ENCODE peak calls at places on chromosomes 2 and 18, in seven cellular contexts. One of them, this sample, is unnamed.

GRCh38 chr2:133420748-133421147 is 147.5 kb downstream of the NCKAP5 start:
- DNase-seq in HepG2: no peak
- DNase-seq in bronchial epithelial cell: no peak
- DNase-seq in IMR-90: no peak
- DNase-seq in activated CD8-positive, alpha-beta T cell treated with anti-CD3 and anti-CD28 coated beads for 36 hours: no peak
- DNase-seq in fibroblast of lung: no peak
- DNase-seq in psoas muscle: no peak
- DNase-seq in this sample: no peak

GRCh38 chr2:36672199-36672598 is 24.3 kb upstream of the VIT start:
- DNase-seq in IMR-90: peak
- DNase-seq in bronchial epithelial cell: peak
- DNase-seq in HepG2: peak
- DNase-seq in fibroblast of lung: peak
- DNase-seq in activated CD8-positive, alpha-beta T cell treated with anti-CD3 and anti-CD28 coated beads for 36 hours: no peak
- DNase-seq in psoas muscle: no peak
- DNase-seq in this sample: no peak

GRCh38 chr2:31475692-31476091 is 61.1 kb upstream of the XDH start:
- DNase-seq in activated CD8-positive, alpha-beta T cell treated with anti-CD3 and anti-CD28 coated beads for 36 hours: no peak
- DNase-seq in HepG2: no peak
- DNase-seq in IMR-90: peak
- DNase-seq in fibroblast of lung: peak
- DNase-seq in psoas muscle: no peak
- DNase-seq in bronchial epithelial cell: peak
- DNase-seq in this sample: no peak

GRCh38 chr2:236180831-236181453 is 12.8 kb upstream of the GBX2 start:
- DNase-seq in HepG2: peak
- DNase-seq in bronchial epithelial cell: peak
- DNase-seq in fibroblast of lung: peak
- DNase-seq in psoas muscle: no peak
- DNase-seq in IMR-90: peak
- DNase-seq in activated CD8-positive, alpha-beta T cell treated with anti-CD3 and anti-CD28 coated beads for 36 hours: peak
- DNase-seq in this sample: peak

GRCh38 chr2:50922506-50922905 is 109.4 kb downstream of the NRXN1 start:
- DNase-seq in fibroblast of lung: no peak
- DNase-seq in psoas muscle: no peak
- DNase-seq in HepG2: no peak
- DNase-seq in activated CD8-positive, alpha-beta T cell treated with anti-CD3 and anti-CD28 coated beads for 36 hours: no peak
- DNase-seq in IMR-90: no peak
- DNase-seq in bronchial epithelial cell: no peak
- DNase-seq in this sample: peak

GRCh38 chr18:35130236-35130635 is 89.0 kb downstream of the MAPRE2 start:
- DNase-seq in HepG2: no peak
- DNase-seq in bronchial epithelial cell: no peak
- DNase-seq in psoas muscle: no peak
- DNase-seq in IMR-90: no peak
- DNase-seq in fibroblast of lung: no peak
- DNase-seq in activated CD8-positive, alpha-beta T cell treated with anti-CD3 and anti-CD28 coated beads for 36 hours: no peak
- DNase-seq in this sample: no peak

GRCh38 chr2:227865281-227865680 is 6.2 kb upstream of the DAW1 start:
- DNase-seq in activated CD8-positive, alpha-beta T cell treated with anti-CD3 and anti-CD28 coated beads for 36 hours: no peak
- DNase-seq in IMR-90: no peak
- DNase-seq in psoas muscle: no peak
- DNase-seq in fibroblast of lung: no peak
- DNase-seq in bronchial epithelial cell: no peak
- DNase-seq in HepG2: no peak
- DNase-seq in this sample: no peak

GRCh38 chr18:79872852-79873444 is 75.2 kb downstream of the KCNG2 start:
- DNase-seq in bronchial epithelial cell: no peak
- DNase-seq in IMR-90: no peak
- DNase-seq in psoas muscle: no peak
- DNase-seq in HepG2: no peak
- DNase-seq in fibroblast of lung: no peak
- DNase-seq in activated CD8-positive, alpha-beta T cell treated with anti-CD3 and anti-CD28 coated beads for 36 hours: no peak
- DNase-seq in this sample: no peak

GRCh38 chr2:101775092-101775491 is 77.6 kb downstream of the MAP4K4 start:
- DNase-seq in bronchial epithelial cell: no peak
- DNase-seq in activated CD8-positive, alpha-beta T cell treated with anti-CD3 and anti-CD28 coated beads for 36 hours: no peak
- DNase-seq in HepG2: no peak
- DNase-seq in IMR-90: peak
- DNase-seq in fibroblast of lung: peak
- DNase-seq in psoas muscle: no peak
- DNase-seq in this sample: no peak

GRCh38 chr18:3671181-3671580 is 221.2 kb downstream of the TGIF1 start:
- DNase-seq in HepG2: no peak
- DNase-seq in fibroblast of lung: no peak
- DNase-seq in IMR-90: peak
- DNase-seq in activated CD8-positive, alpha-beta T cell treated with anti-CD3 and anti-CD28 coated beads for 36 hours: no peak
- DNase-seq in psoas muscle: no peak
- DNase-seq in bronchial epithelial cell: no peak
- DNase-seq in this sample: no peak

GRCh38 chr2:174180165-174180724 is 68.1 kb downstream of the OLA1 start:
- DNase-seq in fibroblast of lung: no peak
- DNase-seq in HepG2: peak
- DNase-seq in bronchial epithelial cell: peak
- DNase-seq in IMR-90: no peak
- DNase-seq in activated CD8-positive, alpha-beta T cell treated with anti-CD3 and anti-CD28 coated beads for 36 hours: no peak
- DNase-seq in psoas muscle: no peak
- DNase-seq in this sample: no peak

GRCh38 chr2:109295070-109295780 is 166.2 kb downstream of the SH3RF3 start:
- DNase-seq in psoas muscle: no peak
- DNase-seq in HepG2: no peak
- DNase-seq in fibroblast of lung: no peak
- DNase-seq in IMR-90: no peak
- DNase-seq in activated CD8-positive, alpha-beta T cell treated with anti-CD3 and anti-CD28 coated beads for 36 hours: no peak
- DNase-seq in bronchial epithelial cell: no peak
- DNase-seq in this sample: no peak

GRCh38 chr18:58579561-58580047 is 49.3 kb downstream of the ALPK2 start:
- DNase-seq in bronchial epithelial cell: no peak
- DNase-seq in IMR-90: peak
- DNase-seq in activated CD8-positive, alpha-beta T cell treated with anti-CD3 and anti-CD28 coated beads for 36 hours: no peak
- DNase-seq in fibroblast of lung: peak
- DNase-seq in HepG2: peak
- DNase-seq in psoas muscle: no peak
- DNase-seq in this sample: no peak

GRCh38 chr2:128178650-128179460 is 87.9 kb downstream of the UGGT1 start:
- DNase-seq in psoas muscle: peak
- DNase-seq in HepG2: peak
- DNase-seq in IMR-90: peak
- DNase-seq in fibroblast of lung: peak
- DNase-seq in bronchial epithelial cell: peak
- DNase-seq in activated CD8-positive, alpha-beta T cell treated with anti-CD3 and anti-CD28 coated beads for 36 hours: peak
- DNase-seq in this sample: peak

GRCh38 chr18:78228974-78229373 is 750.6 kb upstream of the SALL3 start:
- DNase-seq in fibroblast of lung: no peak
- DNase-seq in IMR-90: no peak
- DNase-seq in activated CD8-positive, alpha-beta T cell treated with anti-CD3 and anti-CD28 coated beads for 36 hours: no peak
- DNase-seq in bronchial epithelial cell: no peak
- DNase-seq in HepG2: no peak
- DNase-seq in psoas muscle: no peak
- DNase-seq in this sample: peak

GRCh38 chr2:231052494-231053451 is 3.9 kb upstream of the PSMD1 start:
- DNase-seq in fibroblast of lung: peak
- DNase-seq in bronchial epithelial cell: peak
- DNase-seq in activated CD8-positive, alpha-beta T cell treated with anti-CD3 and anti-CD28 coated beads for 36 hours: peak
- DNase-seq in psoas muscle: peak
- DNase-seq in IMR-90: peak
- DNase-seq in HepG2: peak
- DNase-seq in this sample: peak

GRCh38 chr2:113114996-113115395 is 12.4 kb upstream of the IL1RN start:
- DNase-seq in HepG2: no peak
- DNase-seq in IMR-90: no peak
- DNase-seq in fibroblast of lung: no peak
- DNase-seq in psoas muscle: no peak
- DNase-seq in activated CD8-positive, alpha-beta T cell treated with anti-CD3 and anti-CD28 coated beads for 36 hours: no peak
- DNase-seq in bronchial epithelial cell: peak
- DNase-seq in this sample: no peak

GRCh38 chr2:2848198-2848597 is 517.1 kb upstream of the MYT1L start:
- DNase-seq in HepG2: no peak
- DNase-seq in psoas muscle: no peak
- DNase-seq in IMR-90: no peak
- DNase-seq in fibroblast of lung: no peak
- DNase-seq in activated CD8-positive, alpha-beta T cell treated with anti-CD3 and anti-CD28 coated beads for 36 hours: no peak
- DNase-seq in bronchial epithelial cell: no peak
- DNase-seq in this sample: no peak

GRCh38 chr2:2845796-2846315 is 514.8 kb upstream of the MYT1L start:
- DNase-seq in HepG2: no peak
- DNase-seq in bronchial epithelial cell: no peak
- DNase-seq in fibroblast of lung: no peak
- DNase-seq in psoas muscle: no peak
- DNase-seq in activated CD8-positive, alpha-beta T cell treated with anti-CD3 and anti-CD28 coated beads for 36 hours: no peak
- DNase-seq in IMR-90: no peak
- DNase-seq in this sample: no peak

GRCh38 chr2:2847131-2847740 is 516.2 kb upstream of the MYT1L start:
- DNase-seq in bronchial epithelial cell: no peak
- DNase-seq in HepG2: no peak
- DNase-seq in fibroblast of lung: no peak
- DNase-seq in activated CD8-positive, alpha-beta T cell treated with anti-CD3 and anti-CD28 coated beads for 36 hours: no peak
- DNase-seq in IMR-90: no peak
- DNase-seq in psoas muscle: peak
- DNase-seq in this sample: no peak

GRCh38 chr2:2845267-2845666 is 514.2 kb upstream of the MYT1L start:
- DNase-seq in fibroblast of lung: no peak
- DNase-seq in IMR-90: no peak
- DNase-seq in activated CD8-positive, alpha-beta T cell treated with anti-CD3 and anti-CD28 coated beads for 36 hours: no peak
- DNase-seq in HepG2: no peak
- DNase-seq in bronchial epithelial cell: peak
- DNase-seq in psoas muscle: no peak
- DNase-seq in this sample: no peak

DNA sequence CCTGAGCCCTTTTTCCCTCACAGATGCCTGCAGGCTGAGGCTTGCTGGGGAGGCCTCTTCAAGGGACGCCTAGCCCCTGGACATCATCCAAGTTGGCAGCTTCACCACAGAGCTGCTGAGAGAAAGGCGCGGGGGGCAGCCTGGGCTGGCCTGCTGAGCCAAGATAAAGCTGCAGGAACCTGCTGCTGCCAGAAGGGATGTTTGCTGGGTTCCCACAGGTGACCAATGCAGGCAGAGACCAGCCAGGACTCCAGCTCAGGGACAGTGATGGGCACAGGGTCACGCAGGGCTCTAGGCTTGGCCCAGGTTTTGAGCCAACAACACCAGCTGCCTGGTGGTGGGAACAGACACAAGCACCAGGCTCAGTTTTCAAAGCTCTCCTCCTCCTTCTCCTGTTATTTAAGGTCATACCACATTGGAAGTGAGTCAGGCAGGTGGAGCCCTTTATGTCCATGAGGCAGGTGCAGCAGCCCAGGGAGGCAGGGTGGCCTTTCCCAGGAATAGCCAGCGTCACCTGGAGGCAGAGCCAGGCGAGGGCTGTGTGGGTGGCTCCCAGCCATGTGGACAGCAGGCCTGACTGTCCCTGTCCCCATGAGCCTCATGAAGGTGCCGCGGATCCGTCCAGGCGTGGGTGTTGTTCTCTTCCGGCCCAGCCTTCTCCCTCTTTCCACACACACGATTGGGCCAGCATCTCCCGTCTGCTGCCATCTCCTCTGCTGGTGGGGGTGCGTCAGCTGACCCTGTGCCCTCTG is 515.5 kb upstream of the MYT1L start:
- DNase-seq in HepG2: no peak
- DNase-seq in bronchial epithelial cell: peak
- DNase-seq in fibroblast of lung: no peak
- DNase-seq in IMR-90: no peak
- DNase-seq in psoas muscle: peak
- DNase-seq in activated CD8-positive, alpha-beta T cell treated with anti-CD3 and anti-CD28 coated beads for 36 hours: no peak
- DNase-seq in this sample: peak
- TF ChIP-seq CTCF in HepG2: peak
- TF ChIP-seq CTCF in bronchial epithelial cell: peak
- TF ChIP-seq CTCF in fibroblast of lung: no peak
- TF ChIP-seq CTCF in IMR-90: no peak
- TF ChIP-seq CTCF in psoas muscle: no peak
- TF ChIP-seq CTCF in activated CD8-positive, alpha-beta T cell treated with anti-CD3 and anti-CD28 coated beads for 36 hours: no peak
- TF ChIP-seq CTCF in this sample: no peak

DNA sequence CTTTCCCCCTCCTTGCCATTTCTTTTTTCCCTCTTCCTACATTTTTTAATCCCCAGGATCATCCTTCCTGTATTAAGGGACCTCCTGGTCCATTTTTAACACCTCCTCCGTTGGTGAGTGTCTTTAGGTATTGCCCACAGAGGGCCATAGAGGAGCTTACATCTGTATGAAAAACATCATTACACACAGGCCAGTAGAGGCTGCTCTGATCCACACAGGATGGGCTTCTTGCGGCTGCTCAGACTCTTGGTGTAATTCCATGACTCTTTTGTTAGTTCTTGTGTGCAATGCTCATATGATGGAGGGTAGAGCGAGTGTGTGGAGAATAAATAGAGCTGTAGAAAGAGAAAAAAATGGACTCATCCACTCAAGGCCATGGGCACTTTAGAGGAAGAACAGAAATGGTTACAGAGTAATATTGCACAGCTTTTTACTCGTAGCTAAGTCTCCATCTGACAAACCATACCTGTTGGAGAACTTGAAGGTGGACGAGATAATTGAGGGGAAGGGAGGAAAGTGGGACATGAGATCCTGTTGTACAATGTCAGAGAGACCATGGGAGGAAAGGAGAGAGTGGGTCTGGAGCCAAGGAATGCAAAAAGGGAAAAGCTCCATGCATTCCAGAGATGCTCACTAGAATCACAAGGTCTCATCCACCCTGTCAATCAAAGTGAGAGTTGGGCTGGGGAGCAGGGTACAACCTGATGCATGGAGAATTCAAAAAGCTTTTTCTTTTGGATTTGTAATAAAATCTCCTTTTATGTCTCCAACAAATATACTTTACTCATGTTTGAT is 129.7 kb upstream of the TNP1 start:
- DNase-seq in IMR-90: peak
- DNase-seq in bronchial epithelial cell: peak
- DNase-seq in fibroblast of lung: peak
- DNase-seq in HepG2: no peak
- DNase-seq in psoas muscle: no peak
- DNase-seq in activated CD8-positive, alpha-beta T cell treated with anti-CD3 and anti-CD28 coated beads for 36 hours: no peak
- DNase-seq in this sample: no peak
- TF ChIP-seq CTCF in IMR-90: no peak
- TF ChIP-seq CTCF in bronchial epithelial cell: no peak
- TF ChIP-seq CTCF in fibroblast of lung: peak
- TF ChIP-seq CTCF in HepG2: peak
- TF ChIP-seq CTCF in psoas muscle: no peak
- TF ChIP-seq CTCF in activated CD8-positive, alpha-beta T cell treated with anti-CD3 and anti-CD28 coated beads for 36 hours: no peak
- TF ChIP-seq CTCF in this sample: no peak

GRCh38 chr2:10817413-10817812 is 4.8 kb upstream of the PDIA6 start:
- DNase-seq in psoas muscle: no peak
- DNase-seq in HepG2: peak
- DNase-seq in fibroblast of lung: no peak
- DNase-seq in bronchial epithelial cell: no peak
- DNase-seq in IMR-90: no peak
- DNase-seq in activated CD8-positive, alpha-beta T cell treated with anti-CD3 and anti-CD28 coated beads for 36 hours: peak
- DNase-seq in this sample: peak
- TF ChIP-seq CTCF in psoas muscle: no peak
- TF ChIP-seq CTCF in HepG2: peak
- TF ChIP-seq CTCF in fibroblast of lung: peak
- TF ChIP-seq CTCF in bronchial epithelial cell: peak
- TF ChIP-seq CTCF in IMR-90: peak
- TF ChIP-seq CTCF in activated CD8-positive, alpha-beta T cell treated with anti-CD3 and anti-CD28 coated beads for 36 hours: peak
- TF ChIP-seq CTCF in this sample: peak

DNA sequence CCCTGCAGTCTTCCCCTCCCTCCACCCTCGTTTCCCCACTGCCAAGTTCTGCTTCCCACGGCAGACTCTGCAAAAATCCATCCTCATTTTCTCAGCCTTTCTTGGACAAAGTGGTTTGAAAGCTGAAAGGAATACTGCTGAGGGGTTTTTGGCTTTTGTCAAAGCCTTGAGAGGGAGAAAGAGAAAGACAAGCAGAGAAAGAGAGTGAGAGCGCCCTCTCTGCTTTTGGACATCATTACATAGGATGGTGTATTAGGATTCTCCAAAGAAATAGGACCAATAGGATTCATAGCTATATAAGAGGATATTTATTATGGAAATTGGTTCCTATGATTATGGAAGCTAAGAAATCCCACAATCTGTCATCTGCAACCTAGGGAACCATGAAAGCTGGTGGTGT is 455.9 kb upstream of the SOX11 start:
- DNase-seq in activated CD8-positive, alpha-beta T cell treated with anti-CD3 and anti-CD28 coated beads for 36 hours: no peak
- DNase-seq in fibroblast of lung: no peak
- DNase-seq in psoas muscle: no peak
- DNase-seq in IMR-90: no peak
- DNase-seq in bronchial epithelial cell: no peak
- DNase-seq in HepG2: no peak
- DNase-seq in this sample: no peak
- TF ChIP-seq CTCF in activated CD8-positive, alpha-beta T cell treated with anti-CD3 and anti-CD28 coated beads for 36 hours: no peak
- TF ChIP-seq CTCF in fibroblast of lung: no peak
- TF ChIP-seq CTCF in psoas muscle: no peak
- TF ChIP-seq CTCF in IMR-90: no peak
- TF ChIP-seq CTCF in bronchial epithelial cell: no peak
- TF ChIP-seq CTCF in HepG2: no peak
- TF ChIP-seq CTCF in this sample: peak

This sample was measured in nephron progenitor cell.